ENCODE peak calls at places on chromosomes 4 and X, in four cellular contexts. G is mammary epithelial cell, B is spleen, E is IMR-90. P is an unnamed sample.
A peak's percentile ranks its signal among the peaks of the same experiment; 100 is the strongest.

GRCh38 chr4:142077048-142077447 is 440.7 kb downstream of the IL15 start:
- DNase-seq in G (peak; percentile 13), B (no peak), E (no peak), P (no peak)

GRCh38 chr4:148922497-148922896 is 480.3 kb upstream of the NR3C2 start:
- DNase-seq in G (no peak), B (no peak), E (no peak), P (no peak)

GRCh38 chrX:134670241-134670811 is 12.1 kb upstream of the PLAC1 start:
- DNase-seq in G (peak; percentile 80), B (no peak), E (peak; percentile 83), P (peak; percentile 69)

GRCh38 chr4:2843023-2843908 is at the start of gene ADD1:
- DNase-seq in G (peak; percentile 87), B (peak; percentile 96), E (peak; percentile 91), P (peak; percentile 95)

GRCh38 chr4:55154933-55155332 is 29.5 kb upstream of the KDR start:
- DNase-seq in G (no peak), B (no peak), E (no peak), P (no peak)

GRCh38 chrX:1581132-1581531 is 10.3 kb upstream of the AKAP17A start:
- DNase-seq in G (peak; percentile 32), B (no peak), E (no peak), P (peak; percentile 28)

GRCh38 chr4:38614198-38614597 is 49.8 kb upstream of the KLF3 start:
- DNase-seq in G (no peak), B (no peak), E (peak; percentile 17), P (no peak)

GRCh38 chr4:7041851-7042696 is 1.1 kb upstream of the TADA2B start:
- DNase-seq in G (no peak), B (peak; percentile 93), E (peak; percentile 55), P (peak; percentile 89)

GRCh38 chr4:87559090-87559837 is 30.1 kb upstream of the SPARCL1 start:
- DNase-seq in G (no peak), B (no peak), E (no peak), P (no peak)

GRCh38 chr4:128176643-128177042 is 111.0 kb downstream of the PGRMC2 start:
- DNase-seq in G (no peak), B (no peak), E (no peak), P (no peak)

GRCh38 chrX:34810364-34810763 is 132.2 kb upstream of the FAM47B start:
- DNase-seq in G (peak; percentile 35), B (no peak), E (peak; percentile 60), P (no peak)

GRCh38 chr4:82891728-82892466 is 944 bp upstream of the SEC31A start:
- DNase-seq in G (no peak), B (no peak), E (peak; percentile 35), P (no peak)

GRCh38 chrX:16022580-16023170 is 100.7 kb upstream of the GRPR start:
- DNase-seq in G (peak; percentile 60), B (no peak), E (peak; percentile 54), P (no peak)

GRCh38 chr4:56821394-56822263 is at the start of gene SPINK2:
- DNase-seq in G (no peak), B (peak; percentile 91), E (no peak), P (peak; percentile 78)

GRCh38 chr4:112099701-112100289 is 45.5 kb upstream of the FAM241A start:
- DNase-seq in G (peak; percentile 37), B (no peak), E (peak; percentile 73), P (no peak)

GRCh38 chr4:6953751-6954380 is 44.2 kb downstream of the TBC1D14 start:
- DNase-seq in G (peak; percentile 92), B (peak; percentile 80), E (peak; percentile 62), P (peak; percentile 83)

GRCh38 chrX:134849390-134849789 is 141.4 kb upstream of the SMIM10 start:
- DNase-seq in G (peak; percentile 11), B (no peak), E (peak; percentile 70), P (no peak)

GRCh38 chr4:21845663-21846062 is 102.9 kb downstream of the KCNIP4 start:
- DNase-seq in G (no peak), B (no peak), E (peak; percentile 18), P (no peak)

GRCh38 chr4:84995386-84995785 is 28.9 kb upstream of the WDFY3 start:
- DNase-seq in G (no peak), B (no peak), E (no peak), P (no peak)

GRCh38 chr4:147550626-147551250 is 66.5 kb upstream of the TMEM184C start:
- DNase-seq in G (peak; percentile 65), B (no peak), E (peak; percentile 95), P (no peak)

GRCh38 chr4:6189511-6189910 is 10.8 kb downstream of the JAKMIP1 start:
- DNase-seq in G (no peak), B (peak; percentile 34), E (no peak), P (no peak)

GRCh38 chrX:38882894-38883620 is 81.8 kb downstream of the MID1IP1 start:
- DNase-seq in G (peak; percentile 93), B (no peak), E (peak; percentile 90), P (no peak)

GRCh38 chr4:76539979-76540378 is 105.0 kb downstream of the SHROOM3 start:
- DNase-seq in G (no peak), B (no peak), E (no peak), P (no peak)

GRCh38 chrX:102338162-102338561 is 91.2 kb downstream of the NXF2 start:
- DNase-seq in G (no peak), B (peak; percentile 32), E (no peak), P (no peak)

GRCh38 chrX:63922221-63922620 is 137.2 kb upstream of the ARHGEF9 start:
- DNase-seq in G (peak; percentile 9), B (no peak), E (peak; percentile 22), P (no peak)

GRCh38 chrX:17669458-17669857 is 67.8 kb upstream of the SCML1 start:
- DNase-seq in G (no peak), B (no peak), E (no peak), P (no peak)

GRCh38 chr4:153523171-153523757 is 57.1 kb downstream of the TMEM131L start:
- DNase-seq in G (no peak), B (no peak), E (no peak), P (no peak)

GRCh38 chr4:68267433-68267944 is 22.0 kb upstream of the TMPRSS11B start:
- DNase-seq in G (peak; percentile 71), B (no peak), E (peak; percentile 56), P (no peak)

GRCh38 chr4:103030791-103031190 is 11.3 kb upstream of the SLC9B1 start:
- DNase-seq in G (no peak), B (no peak), E (no peak), P (no peak)

GRCh38 chr4:83644677-83645639 is 109.0 kb downstream of the GPAT3 start:
- DNase-seq in G (peak; percentile 37), B (no peak), E (peak; percentile 65), P (no peak)

GRCh38 chr4:59062970-59063369 is 1952.8 kb upstream of the IGFBP7 start:
- DNase-seq in G (no peak), B (no peak), E (no peak), P (no peak)

GRCh38 chr4:8580321-8581093 is at the start of gene GPR78:
- DNase-seq in G (peak; percentile 29), B (peak; percentile 71), E (peak; percentile 49), P (peak; percentile 81)

GRCh38 chr4:118173956-118174355 is 139.7 kb downstream of the NDST3 start:
- DNase-seq in G (peak; percentile 53), B (no peak), E (peak; percentile 96), P (no peak)

GRCh38 chr4:143185253-143186107 is 763 bp downstream of the USP38 start:
- DNase-seq in G (peak; percentile 48), B (peak; percentile 80), E (peak; percentile 8), P (no peak)

GRCh38 chr4:76704133-76704881 is 193.6 kb downstream of the SOWAHB start:
- DNase-seq in G (peak; percentile 87), B (no peak), E (peak; percentile 81), P (no peak)

GRCh38 chr4:97653701-97654100 is 489.6 kb downstream of the STPG2 start:
- DNase-seq in G (no peak), B (no peak), E (no peak), P (no peak)

GRCh38 chr4:94285666-94286065 is 57.0 kb downstream of the HPGDS start:
- DNase-seq in G (no peak), B (no peak), E (no peak), P (no peak)

GRCh38 chr4:94284889-94285288 is 57.7 kb downstream of the HPGDS start:
- DNase-seq in G (no peak), B (no peak), E (no peak), P (no peak)

DNA sequence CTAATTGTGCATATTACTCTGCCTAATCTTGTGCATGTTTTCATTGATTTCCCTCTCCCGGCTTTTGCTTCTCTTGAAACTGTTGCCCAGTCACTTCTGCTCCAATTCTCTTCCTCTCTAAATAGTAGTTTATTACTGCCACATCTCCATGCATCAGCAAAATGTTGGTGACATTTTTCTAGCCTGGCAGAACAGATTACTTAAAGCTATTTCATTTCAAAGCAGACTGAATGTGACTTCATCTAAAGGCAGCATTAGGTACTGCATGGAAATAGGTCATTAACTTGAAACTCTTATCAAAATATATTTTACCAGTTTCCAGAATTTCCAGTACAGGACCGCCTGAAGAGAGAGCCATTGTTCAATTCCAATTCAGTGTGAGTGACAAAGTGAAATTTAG is 52.4 kb downstream of the HPGDS start:
- DNase-seq in G (no peak), B (no peak), E (no peak), P (no peak)
- TF ChIP-seq CTCF in G (peak; percentile 6), B (no peak), E (no peak), P (no peak)

GRCh38 chr4:27763830-27764525 is 903.3 kb downstream of the STIM2 start:
- DNase-seq in G (no peak), B (no peak), E (no peak), P (no peak)
- H3K4me3 ChIP-seq in G (no peak overlapping the region), B (no peak overlapping the region), E (no peak overlapping the region), P (no peak overlapping the region)

DNA sequence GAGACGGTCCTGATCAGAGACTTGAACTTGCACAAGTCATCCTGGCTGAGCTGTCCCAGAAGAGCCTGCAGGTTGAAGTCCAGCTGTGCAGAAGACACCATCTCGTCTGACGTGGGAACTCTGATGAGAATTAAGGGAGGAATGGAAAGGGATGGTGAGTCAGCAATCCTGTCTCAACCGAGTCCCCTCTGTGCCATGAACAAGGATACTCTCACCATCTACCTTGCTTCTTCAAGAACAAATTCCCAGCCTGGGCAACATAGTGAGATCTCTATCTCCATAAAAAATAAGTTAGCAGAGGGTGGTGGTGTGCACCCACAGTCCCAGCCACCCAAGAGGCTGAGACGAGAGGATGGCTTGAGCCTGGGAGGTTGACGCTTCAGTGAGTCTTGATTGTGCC is at the start of gene NLRP2B:
- DNase-seq in G (no peak), B (no peak), E (no peak), P (no peak)
- H3K9me3 ChIP-seq in G (peaks cover 11% of the 10 kb centered on the region), B (no peaks in the 10 kb centered on the region), E (peaks cover 5% of the 10 kb centered on the region), P (no peaks in the 10 kb centered on the region)

GRCh38 chr4:99564921-99565320 is 1.1 kb upstream of the TRMT10A start:
- DNase-seq in G (no peak), B (no peak), E (no peak), P (no peak)

GRCh38 chr4:99563310-99564186 is at the start of gene TRMT10A:
- DNase-seq in G (peak; percentile 97), B (peak; percentile 99), E (peak; percentile 98), P (peak; percentile 99)
- TF ChIP-seq CTCF in G (no peak), B (peak; percentile 20), E (no peak), P (no peak)

GRCh38 chr4:122797405-122798094 is 29.1 kb upstream of the FGF2 start:
- DNase-seq in G (no peak), B (no peak), E (no peak), P (no peak)
- H3K4me3 ChIP-seq in G (peak overlapping the region; percentile 44), B (no peak overlapping the region), E (no peak overlapping the region), P (no peak overlapping the region)

GRCh38 chrX:46737462-46737861 is 21.5 kb downstream of the SLC9A7 start:
- DNase-seq in G (peak; percentile 51), B (no peak), E (peak; percentile 73), P (no peak)
- H3K9me3 ChIP-seq in G (peaks cover 11% of the 10 kb centered on the region), B (peaks cover 25% of the 10 kb centered on the region), E (peaks cover 3% of the 10 kb centered on the region), P (no peaks in the 10 kb centered on the region)

P was measured in upper lobe of right lung.